ENCODE peak calls at places on chromosomes 11 and 22, in ten cellular contexts. F, J, M, S, Q, R, W, N, L and V are unnamed samples.

GRCh38 chr22:50169774-50170341 is 673 bp upstream of the PANX2 start:
- DNase-seq in F (peak), J (peak), M (no peak), S (no peak), Q (no peak), R (no peak), W (no peak), N (no peak), L (no peak), V (no peak)

GRCh38 chr22:49677495-49677889 is 150.2 kb downstream of the BRD1 start:
- DNase-seq in F (no peak), J (no peak), M (no peak), S (no peak), Q (no peak), R (no peak), W (no peak), N (no peak), L (no peak), V (no peak)

GRCh38 chr11:77351281-77351905 is 49.9 kb upstream of the GDPD4 start:
- DNase-seq in F (no peak), J (no peak), M (no peak), S (no peak), Q (peak), R (peak), W (no peak), N (no peak), L (no peak), V (no peak)

GRCh38 chr11:119909077-119909476 is 180.1 kb upstream of the NECTIN1 start:
- DNase-seq in F (no peak), J (no peak), M (no peak), S (no peak), Q (no peak), R (no peak), W (no peak), N (no peak), L (no peak), V (no peak)

GRCh38 chr22:32396746-32397145 is 15.3 kb downstream of the RTCB start:
- DNase-seq in F (no peak), J (no peak), M (no peak), S (no peak), Q (peak), R (no peak), W (no peak), N (peak), L (no peak), V (peak)

GRCh38 chr22:21446827-21447690 is 20.1 kb upstream of the TMEM191C start:
- DNase-seq in F (no peak), J (no peak), M (no peak), S (peak), Q (no peak), R (no peak), W (no peak), N (no peak), L (no peak), V (no peak)

GRCh38 chr22:20027966-20028854 is 7.3 kb downstream of the TANGO2 start:
- DNase-seq in F (no peak), J (no peak), M (no peak), S (peak), Q (no peak), R (no peak), W (no peak), N (no peak), L (peak), V (no peak)

GRCh38 chr11:55357560-55358184 is 10.1 kb upstream of the OR4A15 start:
- DNase-seq in F (no peak), J (no peak), M (no peak), S (no peak), Q (no peak), R (no peak), W (no peak), N (no peak), L (no peak), V (no peak)

GRCh38 chr11:130762342-130763037 is 153.8 kb downstream of the SNX19 start:
- DNase-seq in F (no peak), J (no peak), M (no peak), S (no peak), Q (no peak), R (no peak), W (no peak), N (no peak), L (no peak), V (no peak)

GRCh38 chr22:20399866-20400605 is 6.1 kb downstream of the ZNF74 start:
- DNase-seq in F (peak), J (no peak), M (no peak), S (no peak), Q (no peak), R (no peak), W (no peak), N (no peak), L (no peak), V (no peak)

GRCh38 chr22:46003271-46004091 is 26.5 kb upstream of the WNT7B start:
- DNase-seq in F (no peak), J (no peak), M (peak), S (no peak), Q (no peak), R (no peak), W (no peak), N (no peak), L (no peak), V (no peak)

GRCh38 chr11:10514210-10514609 is 26.8 kb downstream of the RNF141 start:
- DNase-seq in F (no peak), J (no peak), M (no peak), S (no peak), Q (peak), R (peak), W (no peak), N (no peak), L (no peak), V (no peak)

GRCh38 chr22:28594784-28595324 is 84.8 kb downstream of the TTC28 start:
- DNase-seq in F (peak), J (peak), M (no peak), S (no peak), Q (peak), R (peak), W (no peak), N (no peak), L (no peak), V (peak)

GRCh38 chr22:49962751-49963646 is 2.4 kb downstream of the PIM3 start:
- DNase-seq in F (no peak), J (no peak), M (peak), S (peak), Q (no peak), R (no peak), W (no peak), N (peak), L (peak), V (no peak)

GRCh38 chr22:32531955-32532818 is 57.6 kb downstream of the FBXO7 start:
- DNase-seq in F (peak), J (peak), M (peak), S (peak), Q (peak), R (peak), W (no peak), N (peak), L (no peak), V (peak)

GRCh38 chr11:34413263-34413662 is 25.5 kb upstream of the CAT start:
- DNase-seq in F (no peak), J (no peak), M (no peak), S (no peak), Q (no peak), R (no peak), W (no peak), N (no peak), L (no peak), V (no peak)

GRCh38 chr22:50621948-50622722 is 5.8 kb downstream of the ARSA start:
- DNase-seq in F (no peak), J (peak), M (no peak), S (no peak), Q (no peak), R (no peak), W (no peak), N (no peak), L (peak), V (no peak)

GRCh38 chr11:36240746-36241295 is 48.4 kb downstream of the COMMD9 start:
- DNase-seq in F (no peak), J (no peak), M (no peak), S (no peak), Q (no peak), R (no peak), W (no peak), N (no peak), L (no peak), V (no peak)

GRCh38 chr22:46829140-46829891 is 66.9 kb downstream of the TBC1D22A start:
- DNase-seq in F (no peak), J (no peak), M (no peak), S (no peak), Q (peak), R (peak), W (no peak), N (no peak), L (no peak), V (peak)

GRCh38 chr11:77558380-77558779 is 31.4 kb upstream of the AQP11 start:
- DNase-seq in F (no peak), J (no peak), M (no peak), S (no peak), Q (no peak), R (no peak), W (no peak), N (no peak), L (no peak), V (no peak)

GRCh38 chr22:49553076-49553475 is 274.6 kb downstream of the BRD1 start:
- DNase-seq in F (no peak), J (no peak), M (no peak), S (no peak), Q (no peak), R (no peak), W (no peak), N (no peak), L (no peak), V (no peak)

GRCh38 chr22:26047516-26047915 is 121.7 kb upstream of the SEZ6L start:
- DNase-seq in F (no peak), J (no peak), M (no peak), S (no peak), Q (no peak), R (no peak), W (no peak), N (no peak), L (no peak), V (no peak)

GRCh38 chr22:45131749-45132148 is 32.0 kb upstream of the NUP50 start:
- DNase-seq in F (no peak), J (no peak), M (peak), S (no peak), Q (no peak), R (no peak), W (no peak), N (peak), L (peak), V (no peak)

GRCh38 chr11:1782831-1783724 is 19.4 kb upstream of the CTSD start:
- DNase-seq in F (peak), J (no peak), M (no peak), S (peak), Q (peak), R (peak), W (no peak), N (no peak), L (no peak), V (no peak)

GRCh38 chr11:102773388-102773787 is 7.0 kb downstream of the MMP10 start:
- DNase-seq in F (no peak), J (no peak), M (no peak), S (no peak), Q (no peak), R (no peak), W (no peak), N (no peak), L (no peak), V (no peak)

GRCh38 chr22:37425369-37425768 is 1.9 kb downstream of the ELFN2 start:
- DNase-seq in F (no peak), J (no peak), M (no peak), S (no peak), Q (no peak), R (no peak), W (no peak), N (no peak), L (no peak), V (no peak)

GRCh38 chr22:36540867-36541642 is 12.1 kb upstream of the EIF3D start:
- DNase-seq in F (no peak), J (no peak), M (no peak), S (no peak), Q (peak), R (no peak), W (no peak), N (no peak), L (no peak), V (no peak)

GRCh38 chr11:102142333-102142732 is 32.1 kb downstream of the YAP1 start:
- DNase-seq in F (no peak), J (no peak), M (no peak), S (no peak), Q (peak), R (peak), W (no peak), N (no peak), L (no peak), V (no peak)

GRCh38 chr11:117663389-117663788 is 133.6 kb downstream of the DSCAML1 start:
- DNase-seq in F (no peak), J (no peak), M (no peak), S (no peak), Q (no peak), R (no peak), W (no peak), N (no peak), L (no peak), V (no peak)

GRCh38 chr11:123454060-123454651 is 24.1 kb downstream of the GRAMD1B start:
- DNase-seq in F (no peak), J (no peak), M (no peak), S (no peak), Q (no peak), R (peak), W (no peak), N (no peak), L (no peak), V (no peak)

GRCh38 chr11:1807628-1807995 is 27.2 kb upstream of the SYT8 start:
- DNase-seq in F (no peak), J (no peak), M (no peak), S (no peak), Q (no peak), R (no peak), W (no peak), N (no peak), L (no peak), V (no peak)

GRCh38 chr11:102580185-102580951 is 44.8 kb downstream of the MMP20 start:
- DNase-seq in F (no peak), J (no peak), M (no peak), S (no peak), Q (no peak), R (peak), W (no peak), N (no peak), L (no peak), V (no peak)

GRCh38 chr11:92131289-92131890 is 93.2 kb upstream of the FAT3 start:
- DNase-seq in F (no peak), J (no peak), M (no peak), S (no peak), Q (peak), R (no peak), W (no peak), N (no peak), L (no peak), V (no peak)

GRCh38 chr11:727859-728748 is 19.2 kb upstream of the TALDO1 start:
- DNase-seq in F (peak), J (peak), M (peak), S (peak), Q (peak), R (peak), W (no peak), N (peak), L (peak), V (peak)

GRCh38 chr22:47090591-47091240 is 328.3 kb downstream of the TBC1D22A start:
- DNase-seq in F (peak), J (peak), M (no peak), S (no peak), Q (peak), R (peak), W (no peak), N (peak), L (no peak), V (peak)

GRCh38 chr22:28179392-28179791 is 260.3 kb upstream of the PITPNB start:
- DNase-seq in F (no peak), J (no peak), M (no peak), S (no peak), Q (no peak), R (no peak), W (no peak), N (no peak), L (no peak), V (no peak)

GRCh38 chr11:96341237-96342130 is 1.5 kb downstream of the MAML2 start:
- DNase-seq in F (peak), J (peak), M (peak), S (peak), Q (peak), R (peak), W (no peak), N (peak), L (peak), V (no peak)

GRCh38 chr11:28835790-28836189 is 727.6 kb downstream of the METTL15 start:
- DNase-seq in F (no peak), J (no peak), M (no peak), S (no peak), Q (peak), R (peak), W (no peak), N (no peak), L (no peak), V (no peak)

GRCh38 chr11:130727715-130728114 is 188.6 kb downstream of the SNX19 start:
- DNase-seq in F (no peak), J (no peak), M (no peak), S (no peak), Q (no peak), R (no peak), W (no peak), N (no peak), L (no peak), V (no peak)

DNA sequence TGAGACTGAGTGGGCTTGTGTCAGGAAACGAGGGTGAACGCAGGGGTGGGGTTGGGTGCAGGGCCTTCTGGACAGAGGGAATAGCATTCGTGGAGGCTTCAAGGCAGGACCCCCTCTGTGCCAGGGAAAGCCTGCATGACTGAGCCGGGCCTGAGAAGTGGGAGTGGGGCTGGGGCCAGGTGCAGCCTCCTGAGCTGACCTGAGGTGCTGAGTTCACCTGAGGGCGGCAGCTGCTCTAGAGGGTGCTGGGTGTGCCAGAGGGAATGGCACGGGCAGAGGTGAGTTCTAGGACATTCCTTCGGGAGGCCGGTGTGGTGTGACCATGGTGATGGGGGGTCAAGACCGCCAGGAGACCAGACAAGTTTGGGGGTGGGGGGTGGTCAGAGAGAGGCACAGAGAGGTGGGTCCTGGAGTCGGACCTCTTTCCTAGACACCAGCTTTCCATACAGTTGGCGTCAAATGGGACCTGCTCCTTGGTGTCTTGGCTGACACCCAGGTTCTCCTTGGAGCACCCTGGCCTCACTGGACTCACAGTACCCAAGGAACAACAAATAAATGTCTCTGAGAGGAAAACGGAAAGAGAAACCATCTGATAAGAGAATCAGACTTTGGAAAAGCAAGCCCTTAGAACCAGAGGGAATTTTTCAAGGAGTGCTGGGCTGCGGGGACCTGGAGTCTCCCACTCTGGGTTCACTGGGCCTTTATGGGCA is 7.7 kb downstream of the MPPED1 start:
- DNase-seq in F (no peak), J (no peak), M (no peak), S (no peak), Q (no peak), R (no peak), W (no peak), N (no peak), L (no peak), V (no peak)
- TF ChIP-seq CTCF in F (no peak), J (no peak), M (no peak), S (no peak), Q (no peak), R (no peak), W (no peak), N (no peak), L (no peak), V (no peak)

DNA sequence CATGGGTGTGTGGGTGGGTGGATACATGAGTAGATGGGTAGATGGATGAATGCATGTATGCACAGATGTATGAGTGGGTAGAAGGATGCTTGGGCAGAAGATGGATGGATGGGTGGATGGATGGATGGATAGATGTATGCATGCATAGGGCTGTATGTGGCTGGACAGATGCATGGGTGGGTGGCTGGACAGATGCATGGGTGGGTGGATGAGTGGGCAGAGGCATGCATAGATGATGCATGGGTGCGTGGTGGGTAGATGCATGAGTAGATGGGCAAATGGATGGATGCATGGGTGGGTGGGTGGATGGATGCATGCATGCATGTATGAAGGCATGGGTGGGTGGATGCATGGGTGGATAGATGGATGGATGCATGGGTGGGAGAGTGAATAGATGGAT is 6.8 kb upstream of the CD248 start:
- DNase-seq in F (no peak), J (no peak), M (no peak), S (no peak), Q (no peak), R (no peak), W (no peak), N (no peak), L (no peak), V (no peak)
- TF ChIP-seq CTCF in F (no peak), J (no peak), M (no peak), S (no peak), Q (no peak), R (no peak), W (no peak), N (no peak), L (no peak), V (no peak)

GRCh38 chr11:45482331-45482730 is 183.1 kb downstream of the CHST1 start:
- DNase-seq in F (no peak), J (no peak), M (no peak), S (no peak), Q (no peak), R (no peak), W (no peak), N (no peak), L (no peak), V (no peak)

GRCh38 chr11:45486461-45486860 is 179.0 kb downstream of the CHST1 start:
- DNase-seq in F (no peak), J (no peak), M (no peak), S (no peak), Q (no peak), R (no peak), W (no peak), N (no peak), L (no peak), V (no peak)

GRCh38 chr11:45483361-45483760 is 182.1 kb downstream of the CHST1 start:
- DNase-seq in F (no peak), J (no peak), M (no peak), S (no peak), Q (no peak), R (no peak), W (no peak), N (no peak), L (no peak), V (no peak)

GRCh38 chr11:45484326-45484725 is 181.1 kb downstream of the CHST1 start:
- DNase-seq in F (no peak), J (no peak), M (no peak), S (no peak), Q (no peak), R (no peak), W (no peak), N (no peak), L (no peak), V (no peak)

DNA sequence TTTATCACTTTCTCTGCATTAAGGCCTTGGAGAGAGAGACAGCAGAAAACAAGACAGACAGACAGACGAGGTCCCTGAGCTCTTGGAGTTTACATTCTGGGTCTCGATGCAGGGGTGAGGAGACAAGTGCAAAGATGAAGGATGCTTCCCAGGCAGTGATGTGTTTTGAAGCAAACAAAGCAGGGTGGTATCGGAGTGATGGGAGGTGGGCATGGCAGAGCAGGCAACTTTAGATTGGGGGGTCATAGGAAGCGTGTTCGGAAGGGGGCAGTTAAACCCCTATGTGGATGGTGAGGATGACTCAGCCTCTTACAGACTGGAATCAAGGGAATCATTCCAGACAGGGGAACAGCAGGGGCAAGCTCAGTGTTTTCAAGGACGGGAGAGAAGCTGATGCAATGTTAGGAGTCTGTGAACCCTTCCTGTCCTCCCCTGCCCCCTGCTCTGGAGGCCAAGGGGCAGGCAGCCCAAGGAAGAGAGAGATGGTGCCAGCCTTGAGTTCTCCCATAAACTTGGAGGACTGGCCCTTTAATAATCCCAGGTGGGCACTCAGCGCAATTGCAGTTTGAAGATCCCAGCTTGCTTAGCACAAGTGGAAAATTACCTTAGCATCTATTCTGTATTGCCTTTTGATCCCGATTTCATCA is 180.2 kb downstream of the CHST1 start:
- DNase-seq in F (no peak), J (no peak), M (no peak), S (no peak), Q (no peak), R (no peak), W (no peak), N (no peak), L (no peak), V (no peak)
- TF ChIP-seq CTCF in F (no peak), J (no peak), M (no peak), S (no peak), Q (no peak), R (no peak), W (no peak), N (no peak), L (no peak), V (no peak)

GRCh38 chr11:47376543-47377371 is 1.6 kb downstream of the SPI1 start:
- DNase-seq in F (peak), J (no peak), M (peak), S (no peak), Q (no peak), R (no peak), W (no peak), N (peak), L (peak), V (no peak)
- TF ChIP-seq CTCF in F (peak), J (no peak), M (no peak), S (no peak), Q (no peak), R (no peak), W (no peak), N (no peak), L (no peak), V (no peak)